ENCODE peak calls at places on chromosomes 3 and 15, in ten cellular contexts. S is foreskin keratinocyte, W is stomach, H is AG09309, K is RWPE1, G is HFF-Myc, R is mesothelial cell of epicardium, Y is psoas muscle, L is GM23338, N is choroid plexus epithelial cell. M is an unnamed sample.

GRCh38 chr15:37995461-37996347 is 61.3 kb downstream of the TMCO5A start:
- DNase-seq in S (peak), N (peak), W (no peak), K (peak), G (peak), L (peak), H (peak), Y (no peak), R (no peak), M (peak)

GRCh38 chr3:30768703-30769550 is 125.5 kb downstream of the GADL1 start:
- DNase-seq in K (no peak), H (peak), W (peak), S (peak), Y (peak), G (peak), R (peak), L (peak), N (peak), M (peak)

GRCh38 chr3:113129168-113129567 is 82.2 kb upstream of the BOC start:
- DNase-seq in R (no peak), S (no peak), W (no peak), K (no peak), G (no peak), N (no peak), Y (no peak), H (no peak), L (no peak), M (no peak)

GRCh38 chr3:178140491-178140890 is 395.7 kb upstream of the KCNMB2 start:
- DNase-seq in N (peak), L (no peak), G (no peak), R (no peak), S (no peak), H (peak), K (no peak), W (no peak), Y (no peak), M (no peak)

GRCh38 chr15:42239528-42240245 is 31.6 kb upstream of the VPS39 start:
- DNase-seq in N (peak), Y (no peak), K (no peak), H (no peak), S (peak), R (no peak), L (no peak), W (no peak), G (no peak), M (no peak)

GRCh38 chr3:30826381-30827061 is 67.9 kb downstream of the GADL1 start:
- DNase-seq in S (peak), Y (no peak), R (no peak), W (no peak), G (no peak), K (no peak), L (no peak), N (no peak), H (no peak), M (no peak)

GRCh38 chr15:79944625-79945024 is 26.4 kb downstream of the BCL2A1 start:
- DNase-seq in W (no peak), Y (no peak), K (no peak), L (no peak), G (no peak), N (no peak), R (no peak), H (no peak), S (no peak), M (no peak)

GRCh38 chr3:16452265-16452664 is 61.2 kb downstream of the RFTN1 start:
- DNase-seq in S (peak), N (peak), L (no peak), G (no peak), H (no peak), R (no peak), W (no peak), Y (no peak), K (peak), M (peak)

GRCh38 chr3:122021811-122022401 is at the start of gene ILDR1:
- DNase-seq in R (peak), Y (no peak), S (no peak), H (no peak), L (peak), G (no peak), K (peak), W (peak), N (no peak), M (peak)

GRCh38 chr15:78392430-78392829 is 45.6 kb upstream of the IREB2 start:
- DNase-seq in H (no peak), Y (no peak), N (no peak), K (no peak), S (peak), R (no peak), L (peak), G (no peak), W (peak), M (peak)

GRCh38 chr3:9028134-9028533 is 64.9 kb upstream of the RAD18 start:
- DNase-seq in S (no peak), W (peak), L (no peak), R (peak), Y (peak), N (peak), G (peak), K (no peak), H (peak), M (no peak)

GRCh38 chr15:68379058-68379758 is 52.8 kb downstream of the ITGA11 start:
- DNase-seq in N (no peak), Y (no peak), G (no peak), K (no peak), W (peak), H (no peak), R (no peak), S (no peak), L (no peak), M (no peak)

GRCh38 chr3:197031315-197032285 is 2.0 kb upstream of the MELTF start:
- DNase-seq in R (no peak), L (no peak), S (peak), W (peak), H (peak), G (peak), K (peak), N (peak), Y (peak), M (peak)

GRCh38 chr3:162262145-162262544 is 765.5 kb downstream of the OTOL1 start:
- DNase-seq in K (no peak), G (no peak), N (peak), L (no peak), Y (no peak), R (no peak), H (no peak), S (no peak), W (no peak), M (no peak)

GRCh38 chr3:17151598-17152373 is 267.0 kb downstream of the PLCL2 start:
- DNase-seq in G (no peak), S (no peak), Y (peak), N (peak), K (no peak), H (no peak), W (peak), L (no peak), R (no peak), M (no peak)

GRCh38 chr3:66053009-66053782 is 14.5 kb upstream of the MAGI1 start:
- DNase-seq in G (no peak), L (no peak), N (peak), R (no peak), K (no peak), W (peak), S (no peak), Y (no peak), H (no peak), M (no peak)

GRCh38 chr3:129312671-129313414 is 34.2 kb downstream of the HMCES start:
- DNase-seq in W (no peak), R (no peak), G (no peak), S (peak), Y (peak), K (no peak), L (no peak), N (peak), H (no peak), M (peak)

GRCh38 chr15:42890161-42890913 is 30.2 kb downstream of the TTBK2 start:
- DNase-seq in L (peak), R (no peak), S (peak), W (no peak), G (peak), Y (no peak), K (peak), H (no peak), N (peak), M (peak)

GRCh38 chr3:42936157-42936981 is 30.4 kb downstream of the ZNF662 start:
- DNase-seq in N (peak), Y (peak), H (no peak), L (peak), R (no peak), S (peak), G (no peak), W (peak), K (peak), M (peak)

GRCh38 chr15:101679861-101680260 is 27.7 kb upstream of the TM2D3 start:
- DNase-seq in S (no peak), G (no peak), W (no peak), K (no peak), R (no peak), Y (no peak), L (peak), H (no peak), N (no peak), M (no peak)

GRCh38 chr3:161991901-161992300 is 495.3 kb downstream of the OTOL1 start:
- DNase-seq in W (no peak), L (no peak), K (no peak), R (no peak), Y (no peak), H (no peak), G (no peak), S (no peak), N (no peak), M (no peak)

GRCh38 chr3:197606468-197606867 is 50.7 kb upstream of the BDH1 start:
- DNase-seq in K (no peak), H (no peak), W (no peak), R (no peak), Y (no peak), L (no peak), G (no peak), S (no peak), N (no peak), M (no peak)

GRCh38 chr3:37287776-37288175 is 113.4 kb upstream of the LRRFIP2 start:
- DNase-seq in W (no peak), H (no peak), N (peak), R (no peak), K (peak), S (peak), L (no peak), Y (no peak), G (no peak), M (peak)

GRCh38 chr15:70492240-70493177 is 270.8 kb downstream of the UACA start:
- DNase-seq in G (no peak), S (peak), R (no peak), N (peak), K (peak), L (peak), H (peak), W (peak), Y (peak), M (peak)

GRCh38 chr3:47910233-47910632 is 106.0 kb downstream of the MAP4 start:
- DNase-seq in K (no peak), S (no peak), L (no peak), Y (no peak), R (no peak), G (no peak), W (no peak), H (no peak), N (no peak), M (no peak)

GRCh38 chr15:92705693-92706618 is 50.4 kb upstream of the FAM174B start:
- DNase-seq in N (no peak), Y (no peak), W (no peak), K (no peak), R (no peak), S (no peak), L (no peak), H (no peak), G (no peak), M (no peak)

GRCh38 chr3:45642731-45643152 is 46.5 kb upstream of the SACM1L start:
- DNase-seq in S (no peak), K (no peak), N (peak), H (no peak), R (no peak), G (no peak), W (no peak), L (peak), Y (peak), M (no peak)

GRCh38 chr15:73699249-73700040 is 15.3 kb downstream of the CD276 start:
- DNase-seq in K (no peak), H (no peak), G (no peak), Y (peak), S (no peak), L (no peak), W (no peak), R (no peak), N (no peak), M (no peak)

GRCh38 chr3:16103472-16103871 is 71.0 kb upstream of the GALNT15 start:
- DNase-seq in R (no peak), H (no peak), L (no peak), Y (no peak), S (no peak), W (no peak), G (no peak), N (peak), K (no peak), M (no peak)

GRCh38 chr15:70266412-70267089 is 168.8 kb upstream of the TLE3 start:
- DNase-seq in G (no peak), N (peak), L (no peak), W (peak), H (no peak), Y (peak), S (no peak), R (no peak), K (no peak), M (no peak)

GRCh38 chr15:67601008-67601620 is 58.6 kb downstream of the MAP2K5 start:
- DNase-seq in Y (no peak), H (no peak), W (no peak), K (no peak), S (no peak), R (no peak), G (no peak), L (no peak), N (peak), M (no peak)

GRCh38 chr15:62474771-62475124 is 309.7 kb upstream of the C2CD4B start:
- DNase-seq in K (no peak), G (no peak), Y (no peak), N (no peak), S (no peak), H (no peak), R (no peak), L (peak), W (no peak), M (no peak)

GRCh38 chr3:46536758-46537157 is 29.3 kb downstream of the LRRC2 start:
- DNase-seq in K (no peak), W (no peak), S (no peak), Y (peak), N (no peak), H (no peak), G (no peak), L (no peak), R (no peak), M (no peak)

GRCh38 chr3:159763466-159764210 is 225.0 kb upstream of the IL12A start:
- DNase-seq in R (peak), W (peak), H (peak), N (peak), S (peak), L (peak), K (peak), G (peak), Y (peak), M (peak)

GRCh38 chr3:42489937-42490227 is 12.6 kb upstream of the VIPR1 start:
- DNase-seq in Y (no peak), G (no peak), W (no peak), N (no peak), R (no peak), L (no peak), K (no peak), S (peak), H (no peak), M (no peak)

DNA sequence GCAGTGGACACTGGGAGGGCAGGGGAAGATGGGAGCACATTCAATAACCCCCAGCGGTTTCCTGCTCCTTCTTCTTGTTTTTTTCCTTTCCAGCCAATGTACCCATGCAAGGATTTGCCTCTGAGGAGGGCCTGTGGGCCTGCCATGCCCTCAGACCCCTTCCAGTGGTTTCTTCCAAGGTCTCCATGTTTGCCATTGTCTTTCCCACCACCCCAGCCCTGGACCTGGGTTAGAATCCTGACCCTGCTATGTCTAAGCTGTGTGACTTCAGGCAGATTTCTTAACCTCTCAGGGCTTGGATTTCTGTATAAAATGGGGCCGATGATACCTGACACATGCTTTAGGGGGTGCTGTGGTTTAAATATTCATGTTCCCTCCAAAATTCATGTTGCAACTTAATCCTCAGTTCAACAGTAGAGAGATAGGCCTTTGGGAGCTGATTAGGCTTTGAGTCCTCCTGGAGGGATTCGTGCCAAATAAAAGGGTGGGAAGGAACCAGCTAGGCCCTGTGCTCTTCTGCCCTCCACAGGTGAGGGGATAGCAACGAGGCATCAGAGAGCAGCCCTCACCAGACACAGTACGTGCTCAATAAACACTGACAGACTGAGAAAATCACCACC is 46.3 kb upstream of the FLNB start:
- DNase-seq in K (no peak), R (no peak), W (no peak), S (peak), G (no peak), Y (no peak), L (peak), H (no peak), N (peak), M (peak)
- TF ChIP-seq CTCF in K (no peak), R (no peak), W (no peak), S (peak), G (peak), Y (no peak), L (peak), H (peak), N (peak), M (peak)

GRCh38 chr3:186915808-186916796 is 14.2 kb upstream of the ST6GAL1 start:
- DNase-seq in W (no peak), N (no peak), R (no peak), H (no peak), L (no peak), S (peak), K (peak), G (no peak), Y (peak), M (peak)
- TF ChIP-seq CTCF in W (no peak), N (no peak), R (no peak), H (no peak), L (no peak), S (no peak), K (no peak), G (no peak), Y (no peak), M (no peak)

GRCh38 chr3:12890610-12891390 is 49.4 kb upstream of the RPL32 start:
- DNase-seq in H (no peak), S (no peak), N (no peak), L (no peak), Y (peak), K (no peak), W (no peak), G (no peak), R (no peak), M (no peak)
- TF ChIP-seq CTCF in H (peak), S (no peak), N (no peak), L (peak), Y (no peak), K (no peak), W (no peak), G (no peak), R (no peak), M (no peak)

GRCh38 chr3:194075802-194076460 is 60.0 kb upstream of the HES1 start:
- DNase-seq in H (no peak), W (peak), R (no peak), L (no peak), S (no peak), N (peak), Y (no peak), G (no peak), K (no peak), M (no peak)
- TF ChIP-seq CTCF in H (no peak), W (no peak), R (no peak), L (no peak), S (no peak), N (no peak), Y (no peak), G (no peak), K (no peak), M (no peak)

GRCh38 chr3:156187146-156187769 is 66.9 kb downstream of the KCNAB1 start:
- DNase-seq in L (no peak), R (no peak), W (no peak), G (no peak), Y (no peak), S (peak), N (peak), H (no peak), K (no peak), M (peak)
- TF ChIP-seq CTCF in L (no peak), R (no peak), W (no peak), G (no peak), Y (no peak), S (no peak), N (no peak), H (no peak), K (no peak), M (no peak)